ENCODE peak calls at places on chromosomes 16 and 17, in nine cellular contexts. L, S, X, T, D, Y, B, K and O are unnamed samples.

GRCh38 chr17:41835214-41835799 is 725 bp downstream of the NT5C3B start:
- DNase-seq in X (no peak), T (no peak), D (no peak), L (no peak), B (no peak), K (no peak), Y (no peak), S (peak; percentile 48), O (peak; percentile 31)

GRCh38 chr17:41613277-41614082 is 913 bp upstream of the KRT16 start:
- DNase-seq in B (no peak), D (no peak), S (no peak), K (no peak), Y (no peak), L (no peak), X (no peak), T (no peak), O (peak; percentile 1)

GRCh38 chr16:67207857-67208524 is 9.1 kb downstream of the ELMO3 start:
- DNase-seq in T (no peak), S (no peak), X (no peak), L (peak; percentile 49), D (no peak), B (peak; percentile 86), Y (no peak), K (no peak), O (no peak)

GRCh38 chr17:19867654-19868395 is at the start of gene ULK2:
- DNase-seq in K (peak; percentile 22), D (peak; percentile 7), T (no peak), Y (peak; percentile 71), S (peak; percentile 76), L (peak; percentile 75), X (peak; percentile 61), B (peak; percentile 61), O (peak; percentile 82)

GRCh38 chr17:40841246-40841645 is 18.8 kb upstream of the KRT10 start:
- DNase-seq in K (no peak), T (no peak), D (no peak), Y (no peak), S (no peak), X (no peak), L (no peak), B (no peak), O (no peak)

GRCh38 chr17:71631483-71631882 is 489.3 kb upstream of the SOX9 start:
- DNase-seq in K (no peak), T (no peak), B (peak; percentile 91), L (peak; percentile 67), S (no peak), Y (no peak), X (no peak), D (no peak), O (no peak)

GRCh38 chr16:17116595-17117322 is 354.0 kb downstream of the XYLT1 start:
- DNase-seq in D (no peak), T (no peak), Y (no peak), L (no peak), S (no peak), B (no peak), X (no peak), K (no peak), O (no peak)

GRCh38 chr17:83202002-83203000 is 122.9 kb downstream of the METRNL start:
- DNase-seq in T (peak; percentile 1), K (peak; percentile 13), B (no peak), S (peak; percentile 66), D (peak; percentile 4), L (no peak), Y (peak; percentile 5), X (no peak), O (peak; percentile 7)

GRCh38 chr16:21684199-21684598 is 20.4 kb downstream of the OTOA start:
- DNase-seq in Y (peak; percentile 20), B (no peak), T (no peak), S (no peak), D (no peak), L (peak; percentile 13), X (no peak), K (no peak), O (no peak)

GRCh38 chr17:14553847-14554246 is 253.0 kb downstream of the HS3ST3B1 start:
- DNase-seq in T (no peak), K (no peak), B (no peak), L (no peak), Y (no peak), S (no peak), D (no peak), X (no peak), O (no peak)

GRCh38 chr16:70601576-70602575 is 44.5 kb upstream of the IL34 start:
- DNase-seq in K (no peak), D (no peak), X (no peak), Y (no peak), L (no peak), B (no peak), S (no peak), T (no peak), O (no peak)

GRCh38 chr17:82121246-82121645 is 23.2 kb upstream of the FASN start:
- DNase-seq in L (no peak), X (no peak), T (no peak), Y (no peak), S (no peak), D (no peak), K (no peak), B (no peak), O (no peak)

GRCh38 chr17:57955183-57955952 is at the start of gene CUEDC1:
- DNase-seq in X (peak; percentile 75), T (no peak), B (peak; percentile 74), Y (peak; percentile 85), S (peak; percentile 88), K (no peak), L (peak; percentile 50), D (peak; percentile 53), O (peak; percentile 88)

GRCh38 chr17:56830726-56831363 is 2.9 kb downstream of the C17orf67 start:
- DNase-seq in Y (peak; percentile 84), X (no peak), T (no peak), B (no peak), K (no peak), D (no peak), S (no peak), L (no peak), O (no peak)

GRCh38 chr16:23561586-23561985 is 4.1 kb downstream of the UBFD1 start:
- DNase-seq in B (no peak), D (no peak), X (no peak), Y (no peak), T (no peak), S (no peak), L (no peak), K (no peak), O (no peak)
- TF ChIP-seq CTCF in B (no peak), D (no peak), X (no peak), Y (no peak), T (no peak), S (no peak), L (no peak), K (no peak), O (no peak)

DNA sequence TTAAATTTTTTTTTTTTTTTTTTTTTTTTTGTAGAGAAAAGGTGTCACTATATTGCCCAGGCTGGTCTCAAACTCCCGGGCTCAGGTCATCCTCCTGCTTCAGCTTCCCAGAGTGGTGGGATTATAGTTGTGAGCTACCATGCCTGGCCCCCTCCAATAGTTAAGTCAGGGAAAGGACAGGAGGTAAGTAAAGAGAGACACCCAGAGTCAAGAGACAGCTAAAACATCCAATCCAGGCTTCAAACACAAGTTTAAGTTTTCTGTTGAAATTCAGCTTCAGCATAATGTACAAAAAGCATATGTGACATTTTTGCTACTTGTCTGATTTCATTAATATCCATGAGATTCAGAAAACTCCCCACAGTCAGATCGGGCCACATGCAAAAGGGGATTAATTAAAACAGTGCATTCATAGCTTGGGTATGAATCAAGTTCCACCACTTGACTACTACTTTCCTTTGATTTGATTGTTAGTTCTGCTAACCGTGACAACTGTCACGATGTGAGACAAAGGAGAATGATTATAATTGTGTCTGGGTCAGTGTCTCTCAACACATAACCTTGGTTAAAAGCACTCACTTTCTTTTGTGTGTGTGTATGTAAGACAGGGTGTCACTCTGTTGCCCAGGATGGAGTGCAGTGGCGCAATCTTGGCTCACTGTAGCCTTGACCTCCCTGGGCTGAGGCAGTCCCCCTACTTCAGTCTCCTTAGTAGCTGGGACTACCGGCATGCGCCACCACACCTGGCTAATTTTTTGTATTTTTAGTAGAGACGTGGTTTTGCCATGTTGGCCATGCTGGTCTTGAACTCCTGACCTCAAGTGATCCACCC is 184.9 kb downstream of the PARN start:
- DNase-seq in K (no peak), X (no peak), T (no peak), S (no peak), L (no peak), D (no peak), Y (no peak), B (no peak), O (no peak)
- TF ChIP-seq CTCF in K (no peak), X (no peak), T (no peak), S (no peak), L (no peak), D (no peak), Y (no peak), B (no peak), O (no peak)

DNA sequence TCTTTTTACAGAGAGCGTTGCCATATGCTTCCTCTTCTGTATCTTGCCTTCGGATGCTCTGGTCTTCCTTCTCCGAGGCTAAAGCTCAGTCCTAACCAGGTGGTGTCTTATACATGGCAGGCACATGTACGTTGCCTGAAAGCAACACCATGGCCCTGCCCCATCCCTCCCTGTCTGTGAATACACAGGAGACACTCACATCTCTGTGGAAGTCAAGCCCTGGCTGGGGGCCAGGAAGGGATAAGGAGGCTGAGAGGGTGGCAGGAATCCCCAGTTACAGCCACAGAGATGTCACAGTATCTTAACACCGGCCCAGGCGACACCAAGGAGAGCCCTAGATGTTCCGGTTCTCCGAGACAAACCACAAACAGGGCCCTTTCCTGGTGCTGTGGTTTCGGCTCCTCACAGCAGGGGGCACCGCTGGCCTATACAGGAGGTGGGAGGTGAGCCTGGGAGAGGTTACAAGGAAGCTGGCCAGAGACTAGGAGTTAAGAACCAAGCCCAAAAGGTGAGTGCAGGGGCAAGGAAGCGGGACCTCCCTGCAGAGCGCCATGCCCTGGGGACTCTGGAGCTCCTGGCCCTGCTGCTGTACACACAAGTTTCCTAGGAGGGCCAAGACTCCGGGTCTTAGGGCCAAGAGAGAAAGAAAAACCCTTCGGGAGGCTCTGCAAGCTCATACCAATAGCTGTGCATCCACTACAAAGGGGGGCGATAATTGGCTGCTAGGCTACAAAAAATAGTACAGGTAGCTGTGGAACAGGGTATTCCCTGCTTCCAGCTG is 41.7 kb downstream of the SRL start:
- DNase-seq in X (peak; percentile 55), K (peak; percentile 55), T (no peak), Y (peak; percentile 84), L (peak; percentile 77), D (peak; percentile 54), S (peak; percentile 84), B (peak; percentile 69), O (peak; percentile 80)
- TF ChIP-seq CTCF in X (peak; percentile 70), K (no peak), T (peak; percentile 78), Y (peak; percentile 88), L (peak; percentile 90), D (peak; percentile 45), S (peak; percentile 86), B (peak; percentile 71), O (no peak)

GRCh38 chr17:39636927-39637736 is at the start of gene STARD3:
- DNase-seq in Y (peak; percentile 93), D (peak; percentile 82), T (peak; percentile 44), S (peak; percentile 96), L (peak; percentile 85), K (peak; percentile 85), X (peak; percentile 79), B (peak; percentile 73), O (peak; percentile 96)
- TF ChIP-seq CTCF in Y (peak; percentile 25), D (peak; percentile 31), T (peak; percentile 17), S (no peak), L (peak; percentile 16), K (no peak), X (no peak), B (no peak), O (no peak)